ENCODE peak calls at places on chromosomes 12 and 14, in nine cellular contexts. K, M, A, Q, U, H, E, N and B are unnamed samples.

GRCh38 chr12:88153959-88154358 is 11.9 kb downstream of the TMTC3 start:
- DNase-seq in K (no peak), M (no peak), A (no peak), Q (peak), U (no peak), H (no peak), E (no peak), N (no peak), B (no peak)

GRCh38 chr14:65813760-65814387 is 401.3 kb downstream of the FUT8 start:
- DNase-seq in K (no peak), M (no peak), A (no peak), Q (no peak), U (no peak), H (no peak), E (no peak), N (no peak), B (no peak)

GRCh38 chr14:64726585-64726890 is 22.3 kb downstream of the PLEKHG3 start:
- DNase-seq in K (no peak), M (peak), A (peak), Q (peak), U (no peak), H (peak), E (no peak), N (no peak), B (no peak)

GRCh38 chr14:89848165-89848564 is 106.4 kb downstream of the EFCAB11 start:
- DNase-seq in K (no peak), M (no peak), A (no peak), Q (peak), U (no peak), H (no peak), E (no peak), N (no peak), B (no peak)

GRCh38 chr14:50156111-50156510 is 39.7 kb upstream of the VCPKMT start:
- DNase-seq in K (no peak), M (no peak), A (no peak), Q (no peak), U (no peak), H (no peak), E (no peak), N (no peak), B (no peak)

GRCh38 chr14:79613625-79614024 is 597.7 kb downstream of the DIO2 start:
- DNase-seq in K (no peak), M (no peak), A (no peak), Q (no peak), U (no peak), H (no peak), E (no peak), N (no peak), B (no peak)

GRCh38 chr12:110012659-110013058 is 13.4 kb downstream of the ANKRD13A start:
- DNase-seq in K (no peak), M (no peak), A (no peak), Q (no peak), U (no peak), H (no peak), E (no peak), N (no peak), B (no peak)

GRCh38 chr14:61257469-61258057 is 23.6 kb downstream of the TMEM30B start:
- DNase-seq in K (peak), M (no peak), A (no peak), Q (no peak), U (no peak), H (no peak), E (no peak), N (no peak), B (no peak)

GRCh38 chr14:76682367-76682766 is 78.9 kb upstream of the VASH1 start:
- DNase-seq in K (no peak), M (no peak), A (no peak), Q (no peak), U (no peak), H (no peak), E (no peak), N (no peak), B (no peak)

GRCh38 chr14:55843718-55844403 is 263.9 kb downstream of the KTN1 start:
- DNase-seq in K (peak), M (no peak), A (no peak), Q (peak), U (no peak), H (no peak), E (no peak), N (no peak), B (no peak)

GRCh38 chr14:97995038-97995437 is 1197.9 kb downstream of the VRK1 start:
- DNase-seq in K (no peak), M (no peak), A (no peak), Q (no peak), U (no peak), H (no peak), E (no peak), N (no peak), B (no peak)

GRCh38 chr12:30457621-30458289 is 237.9 kb downstream of the IPO8 start:
- DNase-seq in K (peak), M (no peak), A (no peak), Q (peak), U (no peak), H (no peak), E (no peak), N (no peak), B (peak)

GRCh38 chr12:124470806-124471205 is 96.6 kb downstream of the NCOR2 start:
- DNase-seq in K (no peak), M (no peak), A (no peak), Q (no peak), U (no peak), H (no peak), E (no peak), N (no peak), B (no peak)

GRCh38 chr14:29529418-29529817 is 398.2 kb downstream of the PRKD1 start:
- DNase-seq in K (no peak), M (no peak), A (no peak), Q (peak), U (no peak), H (peak), E (no peak), N (no peak), B (no peak)

GRCh38 chr12:15701212-15701611 is 88.0 kb downstream of the EPS8 start:
- DNase-seq in K (no peak), M (no peak), A (no peak), Q (peak), U (no peak), H (no peak), E (no peak), N (no peak), B (no peak)

GRCh38 chr12:57616383-57617101 is 5.3 kb downstream of the ARHGEF25 start:
- DNase-seq in K (no peak), M (peak), A (no peak), Q (peak), U (no peak), H (no peak), E (peak), N (no peak), B (no peak)

GRCh38 chr14:78985668-78986073 is 815.5 kb downstream of the NRXN3 start:
- DNase-seq in K (no peak), M (no peak), A (no peak), Q (peak), U (no peak), H (peak), E (no peak), N (no peak), B (no peak)

GRCh38 chr12:104490850-104491249 is 34.1 kb downstream of the CHST11 start:
- DNase-seq in K (peak), M (no peak), A (no peak), Q (no peak), U (no peak), H (no peak), E (no peak), N (no peak), B (no peak)

GRCh38 chr12:105887131-105887530 is 251.6 kb downstream of the NUAK1 start:
- DNase-seq in K (no peak), M (no peak), A (no peak), Q (no peak), U (no peak), H (no peak), E (no peak), N (no peak), B (no peak)